ENCODE peak calls at places on chromosomes 2 and 18, in four cellular contexts. One of them, this sample, is unnamed.

GRCh38 chr2:229445013-229445412 is 173.9 kb upstream of the PID1 start:
- DNase-seq in mesendoderm: peak; percentile 41
- DNase-seq in H1: no peak
- DNase-seq in IMR-90: peak; percentile 92
- DNase-seq in this sample: no peak

GRCh38 chr18:63253428-63254372 is 65.9 kb downstream of the BCL2 start:
- DNase-seq in IMR-90: peak; percentile 44
- DNase-seq in mesendoderm: no peak
- DNase-seq in H1: no peak
- DNase-seq in this sample: no peak

GRCh38 chr18:74524097-74524496 is 10.2 kb upstream of the CNDP1 start:
- DNase-seq in H1: no peak
- DNase-seq in mesendoderm: no peak
- DNase-seq in IMR-90: peak; percentile 7
- DNase-seq in this sample: peak; percentile 10

GRCh38 chr2:119425620-119426395 is 5.8 kb upstream of the TMEM37 start:
- DNase-seq in mesendoderm: no peak
- DNase-seq in H1: no peak
- DNase-seq in IMR-90: no peak
- DNase-seq in this sample: peak; percentile 5

GRCh38 chr2:223760838-223761502 is 76.4 kb downstream of the AP1S3 start:
- DNase-seq in IMR-90: peak; percentile 89
- DNase-seq in mesendoderm: peak; percentile 55
- DNase-seq in H1: no peak
- DNase-seq in this sample: peak; percentile 47

GRCh38 chr2:132489150-132489549 is 72.5 kb downstream of the GPR39 start:
- DNase-seq in H1: peak; percentile 86
- DNase-seq in IMR-90: peak; percentile 5
- DNase-seq in mesendoderm: peak; percentile 76
- DNase-seq in this sample: peak; percentile 82

GRCh38 chr2:113851640-113852039 is 38.2 kb upstream of the ACTR3 start:
- DNase-seq in mesendoderm: no peak
- DNase-seq in IMR-90: peak; percentile 49
- DNase-seq in H1: no peak
- DNase-seq in this sample: no peak

GRCh38 chr2:138676654-138677053 is 103.5 kb downstream of the NXPH2 start:
- DNase-seq in H1: no peak
- DNase-seq in IMR-90: no peak
- DNase-seq in mesendoderm: no peak
- DNase-seq in this sample: no peak

GRCh38 chr2:240963376-240964220 is 34.8 kb upstream of the SNED1 start:
- DNase-seq in IMR-90: no peak
- DNase-seq in H1: peak; percentile 45
- DNase-seq in mesendoderm: no peak
- DNase-seq in this sample: peak; percentile 24

GRCh38 chr2:20868377-20868776 is 45.5 kb upstream of the LDAH start:
- DNase-seq in mesendoderm: no peak
- DNase-seq in IMR-90: no peak
- DNase-seq in H1: no peak
- DNase-seq in this sample: no peak

GRCh38 chr2:159137511-159138101 is 148.9 kb downstream of the WDSUB1 start:
- DNase-seq in mesendoderm: no peak
- DNase-seq in IMR-90: no peak
- DNase-seq in H1: no peak
- DNase-seq in this sample: no peak

GRCh38 chr2:23661276-23662050 is 265.5 kb downstream of the ATAD2B start:
- DNase-seq in H1: no peak
- DNase-seq in IMR-90: no peak
- DNase-seq in mesendoderm: no peak
- DNase-seq in this sample: no peak

GRCh38 chr2:149065236-149065635 is 26.7 kb downstream of the LYPD6B start:
- DNase-seq in IMR-90: peak; percentile 32
- DNase-seq in H1: no peak
- DNase-seq in mesendoderm: peak; percentile 57
- DNase-seq in this sample: no peak

GRCh38 chr2:174325932-174326879 is 8.5 kb upstream of the SP9 start:
- DNase-seq in H1: peak; percentile 84
- DNase-seq in IMR-90: peak; percentile 28
- DNase-seq in mesendoderm: peak; percentile 74
- DNase-seq in this sample: peak; percentile 57

GRCh38 chr2:19264847-19265246 is 93.6 kb downstream of the OSR1 start:
- DNase-seq in H1: no peak
- DNase-seq in mesendoderm: no peak
- DNase-seq in IMR-90: no peak
- DNase-seq in this sample: no peak

GRCh38 chr2:65686928-65687521 is 254.6 kb upstream of the SPRED2 start:
- DNase-seq in H1: no peak
- DNase-seq in IMR-90: no peak
- DNase-seq in mesendoderm: peak; percentile 22
- DNase-seq in this sample: no peak

GRCh38 chr2:160406591-160407392 is 86.8 kb downstream of the RBMS1 start:
- DNase-seq in IMR-90: peak; percentile 80
- DNase-seq in H1: peak; percentile 72
- DNase-seq in mesendoderm: no peak
- DNase-seq in this sample: no peak

GRCh38 chr18:39205565-39205964 is 1640.0 kb upstream of the CELF4 start:
- DNase-seq in IMR-90: no peak
- DNase-seq in H1: no peak
- DNase-seq in mesendoderm: no peak
- DNase-seq in this sample: no peak

GRCh38 chr2:161975062-161975812 is 98.8 kb downstream of the DPP4 start:
- DNase-seq in IMR-90: peak; percentile 22
- DNase-seq in H1: no peak
- DNase-seq in mesendoderm: no peak
- DNase-seq in this sample: no peak

GRCh38 chr18:11752116-11752911 is 63.2 kb downstream of the GNAL start:
- DNase-seq in mesendoderm: peak; percentile 80
- DNase-seq in IMR-90: peak; percentile 30
- DNase-seq in H1: peak; percentile 68
- DNase-seq in this sample: peak; percentile 57

GRCh38 chr2:61770298-61770697 is 83.6 kb downstream of the FAM161A start:
- DNase-seq in IMR-90: no peak
- DNase-seq in H1: no peak
- DNase-seq in mesendoderm: no peak
- DNase-seq in this sample: no peak

GRCh38 chr2:95376311-95377215 is 25.9 kb upstream of the FAHD2A start:
- DNase-seq in H1: no peak
- DNase-seq in mesendoderm: no peak
- DNase-seq in IMR-90: no peak
- DNase-seq in this sample: peak; percentile 15

GRCh38 chr2:220654322-220654721 is 917.8 kb downstream of the EPHA4 start:
- DNase-seq in mesendoderm: no peak
- DNase-seq in H1: no peak
- DNase-seq in IMR-90: no peak
- DNase-seq in this sample: no peak

GRCh38 chr2:56713161-56713676 is 529.4 kb downstream of the CCDC85A start:
- DNase-seq in IMR-90: peak; percentile 16
- DNase-seq in mesendoderm: peak; percentile 2
- DNase-seq in H1: no peak
- DNase-seq in this sample: no peak

GRCh38 chr18:75031717-75032317 is 177.1 kb downstream of the PTGR3 start:
- DNase-seq in H1: no peak
- DNase-seq in IMR-90: peak; percentile 35
- DNase-seq in mesendoderm: no peak
- DNase-seq in this sample: no peak

GRCh38 chr2:9288233-9288632 is 81.6 kb downstream of the ASAP2 start:
- DNase-seq in H1: no peak
- DNase-seq in mesendoderm: no peak
- DNase-seq in IMR-90: peak; percentile 93
- DNase-seq in this sample: no peak

GRCh38 chr2:27407798-27408491 is 1.4 kb downstream of the PPM1G start:
- DNase-seq in H1: peak; percentile 50
- DNase-seq in mesendoderm: peak; percentile 90
- DNase-seq in IMR-90: peak; percentile 73
- DNase-seq in this sample: peak; percentile 60

GRCh38 chr2:182521453-182522427 is 94.9 kb upstream of the PDE1A start:
- DNase-seq in IMR-90: no peak
- DNase-seq in H1: no peak
- DNase-seq in mesendoderm: no peak
- DNase-seq in this sample: no peak

GRCh38 chr2:168998609-168999211 is 32.4 kb downstream of the ABCB11 start:
- DNase-seq in IMR-90: no peak
- DNase-seq in mesendoderm: no peak
- DNase-seq in H1: no peak
- DNase-seq in this sample: no peak

GRCh38 chr2:43185146-43185545 is 41.3 kb downstream of the ZFP36L2 start:
- DNase-seq in IMR-90: peak; percentile 21
- DNase-seq in mesendoderm: peak; percentile 67
- DNase-seq in H1: no peak
- DNase-seq in this sample: no peak

GRCh38 chr2:187382131-187382530 is 65.9 kb downstream of the CALCRL start:
- DNase-seq in IMR-90: no peak
- DNase-seq in mesendoderm: no peak
- DNase-seq in H1: no peak
- DNase-seq in this sample: no peak

GRCh38 chr2:152034257-152034801 is 64.5 kb downstream of the CACNB4 start:
- DNase-seq in H1: peak; percentile 53
- DNase-seq in IMR-90: no peak
- DNase-seq in mesendoderm: peak; percentile 33
- DNase-seq in this sample: peak; percentile 54

GRCh38 chr18:59303656-59304055 is 14.8 kb downstream of the CPLX4 start:
- DNase-seq in H1: no peak
- DNase-seq in mesendoderm: no peak
- DNase-seq in IMR-90: no peak
- DNase-seq in this sample: no peak

GRCh38 chr2:231041061-231041689 is 3.9 kb downstream of the C2orf72 start:
- DNase-seq in H1: no peak
- DNase-seq in mesendoderm: no peak
- DNase-seq in IMR-90: no peak
- DNase-seq in this sample: no peak

GRCh38 chr2:60366178-60366577 is 187.3 kb downstream of the BCL11A start:
- DNase-seq in IMR-90: no peak
- DNase-seq in H1: no peak
- DNase-seq in mesendoderm: peak; percentile 58
- DNase-seq in this sample: peak; percentile 19

GRCh38 chr2:119852214-119852613 is 92.5 kb downstream of the PTPN4 start:
- DNase-seq in mesendoderm: no peak
- DNase-seq in H1: no peak
- DNase-seq in IMR-90: no peak
- DNase-seq in this sample: no peak

GRCh38 chr2:25250331-25251031 is 82.1 kb upstream of the POMC start:
- DNase-seq in mesendoderm: peak; percentile 79
- DNase-seq in IMR-90: peak; percentile 92
- DNase-seq in H1: no peak
- DNase-seq in this sample: no peak

DNA sequence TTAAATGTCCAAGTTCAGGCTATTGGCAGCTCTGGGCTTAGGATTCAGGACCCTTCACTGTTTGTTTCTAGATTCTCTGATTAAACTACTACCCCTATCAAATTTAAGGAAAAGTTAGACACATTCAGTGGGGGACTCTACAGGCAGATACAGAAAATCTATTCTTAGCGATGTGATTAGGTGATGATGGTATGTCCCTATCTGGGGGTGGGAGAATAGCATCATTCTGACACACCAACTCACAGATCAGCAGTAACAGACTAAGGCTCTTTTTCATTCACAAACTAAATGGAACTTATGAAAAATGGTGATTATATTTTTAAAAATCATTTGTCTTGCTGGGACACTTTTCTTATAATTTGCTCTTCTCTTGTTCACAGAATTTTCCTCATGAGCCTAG is 232.9 kb upstream of the CDH2 start:
- DNase-seq in H1: no peak
- DNase-seq in mesendoderm: no peak
- DNase-seq in IMR-90: no peak
- DNase-seq in this sample: no peak
- H3K56ac ChIP-seq in H1: no peak overlapping the region
- H3K56ac ChIP-seq in mesendoderm: no peak overlapping the region
- H3K56ac ChIP-seq in IMR-90: no peak overlapping the region
- H3K56ac ChIP-seq in this sample: no peak overlapping the region

DNA sequence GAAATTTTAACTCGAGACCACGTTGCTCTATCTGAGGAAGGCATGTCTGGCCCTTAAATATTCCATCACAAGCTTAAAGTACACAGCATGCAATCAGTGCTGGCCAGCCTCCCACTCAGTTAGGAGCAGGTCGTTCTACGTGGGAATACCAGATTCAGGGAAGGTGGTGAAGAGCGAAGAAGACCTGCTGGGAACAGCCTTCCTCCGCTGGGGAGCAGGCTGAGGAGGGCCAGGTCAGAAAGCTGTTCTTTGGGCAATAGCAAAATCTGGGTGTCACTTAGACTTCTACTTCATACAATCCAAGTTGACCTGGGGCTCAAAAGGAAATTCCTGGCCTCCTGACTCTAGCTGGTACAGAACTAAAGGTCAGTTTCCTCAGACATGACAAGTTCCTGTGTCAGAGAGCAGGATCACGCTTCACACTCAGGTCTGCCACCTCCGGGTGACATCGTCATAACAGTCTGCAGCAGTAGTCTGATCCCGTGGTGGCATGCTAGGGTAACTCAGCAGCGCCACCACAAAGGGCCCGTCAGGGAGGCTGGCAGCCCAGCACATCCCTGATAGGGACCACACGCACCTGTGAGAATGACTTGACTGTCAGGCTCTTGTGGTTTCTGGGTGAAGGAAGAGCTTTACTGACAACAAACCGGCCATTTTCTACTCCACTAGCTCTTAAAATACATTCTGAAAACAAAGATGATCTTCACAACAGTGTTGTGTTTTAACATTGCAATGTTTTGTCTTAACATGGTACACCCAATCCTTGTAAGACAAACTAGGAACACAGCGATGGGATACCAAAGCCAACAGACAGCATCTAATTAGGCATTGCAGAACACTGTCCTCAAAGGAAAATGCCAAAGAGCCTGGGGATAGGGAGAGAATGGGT is 35.2 kb upstream of the NAPG start:
- DNase-seq in H1: peak; percentile 57
- DNase-seq in IMR-90: no peak
- DNase-seq in mesendoderm: peak; percentile 92
- DNase-seq in this sample: peak; percentile 86
- H3K56ac ChIP-seq in H1: no peak overlapping the region
- H3K56ac ChIP-seq in IMR-90: no peak overlapping the region
- H3K56ac ChIP-seq in mesendoderm: no peak overlapping the region
- H3K56ac ChIP-seq in this sample: no peak overlapping the region

GRCh38 chr2:129009555-129010146 is 691.0 kb upstream of the HS6ST1 start:
- DNase-seq in IMR-90: no peak
- DNase-seq in mesendoderm: no peak
- DNase-seq in H1: no peak
- DNase-seq in this sample: no peak
- H3K56ac ChIP-seq in IMR-90: no peak overlapping the region
- H3K56ac ChIP-seq in mesendoderm: no peak overlapping the region
- H3K56ac ChIP-seq in H1: no peak overlapping the region
- H3K56ac ChIP-seq in this sample: no peak overlapping the region

DNA sequence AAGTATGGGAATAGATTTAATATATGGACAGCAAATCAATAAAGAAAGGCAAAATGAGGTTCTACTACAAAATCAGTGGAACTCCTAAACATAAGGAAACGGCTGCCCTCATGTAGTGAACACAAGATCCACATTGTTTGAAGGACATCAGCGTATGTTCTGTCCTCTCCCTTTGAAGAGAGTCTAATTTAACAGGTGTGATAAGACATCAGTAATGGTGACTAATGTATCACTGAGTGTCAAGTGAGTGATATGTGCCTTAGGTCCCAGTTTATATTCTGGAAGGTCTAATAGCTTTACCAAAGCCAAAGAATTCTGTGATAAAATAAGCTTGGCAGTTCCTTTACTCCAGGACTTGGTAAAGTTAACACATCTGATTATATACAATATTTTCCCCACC is 248.7 kb downstream of the PTPRM start:
- DNase-seq in IMR-90: no peak
- DNase-seq in H1: no peak
- DNase-seq in mesendoderm: no peak
- DNase-seq in this sample: no peak
- H3K56ac ChIP-seq in IMR-90: no peak overlapping the region
- H3K56ac ChIP-seq in H1: no peak overlapping the region
- H3K56ac ChIP-seq in mesendoderm: no peak overlapping the region
- H3K56ac ChIP-seq in this sample: no peak overlapping the region

This sample was measured in H9.